ENCODE peak calls at places on chromosomes 12 and 14, in nine cellular contexts. A is kidney epithelial cell; P is H1; O is PC-3; D is CD8-positive, alpha-beta memory T cell; X is tibial nerve; R is aorta; G is lung; Z is neural progenitor cell. I is an unnamed sample.

GRCh38 chr14:29518335-29518734 is 409.3 kb downstream of the PRKD1 start:
- DNase-seq in P (no peak), X (no peak), D (no peak), R (no peak), Z (no peak), G (no peak), O (peak; percentile 39), A (no peak), I (peak; percentile 2)

GRCh38 chr12:123264642-123265041 is 7.0 kb downstream of the CDK2AP1 start:
- DNase-seq in G (no peak), Z (peak; percentile 66), D (no peak), P (no peak), A (no peak), O (no peak), R (no peak), X (no peak), I (peak; percentile 85)

GRCh38 chr12:69068431-69068830 is 135.5 kb upstream of the CPM start:
- DNase-seq in O (peak; percentile 90), G (peak; percentile 65), R (no peak), A (peak; percentile 97), Z (no peak), D (no peak), X (no peak), P (no peak), I (no peak)

GRCh38 chr12:92419201-92419600 is 273.6 kb upstream of the BTG1 start:
- DNase-seq in Z (no peak), O (no peak), X (no peak), P (no peak), A (no peak), D (no peak), G (no peak), R (no peak), I (no peak)

GRCh38 chr12:111842556-111843396 is 748 bp downstream of the MAPKAPK5 start:
- DNase-seq in P (no peak), O (peak; percentile 15), Z (peak; percentile 23), D (no peak), X (peak; percentile 5), A (no peak), G (no peak), R (no peak), I (peak; percentile 51)

GRCh38 chr14:91116913-91117588 is 3.2 kb downstream of the DGLUCY start:
- DNase-seq in A (no peak), G (no peak), R (no peak), Z (no peak), X (no peak), O (no peak), D (no peak), P (no peak), I (no peak)

GRCh38 chr14:78356406-78356805 is 186.2 kb downstream of the NRXN3 start:
- DNase-seq in O (no peak), X (no peak), P (no peak), R (no peak), G (no peak), A (no peak), D (no peak), Z (peak; percentile 71), I (peak; percentile 4)

GRCh38 chr12:110622582-110622981 is 8.7 kb downstream of the TCTN1 start:
- DNase-seq in D (no peak), A (no peak), G (no peak), Z (no peak), P (no peak), O (no peak), X (no peak), R (no peak), I (no peak)

GRCh38 chr12:66456622-66457021 is 154.3 kb downstream of the HELB start:
- DNase-seq in Z (no peak), P (no peak), A (no peak), D (no peak), R (no peak), O (no peak), G (no peak), X (no peak), I (no peak)

GRCh38 chr14:98937021-98937420 is 335.0 kb downstream of the BCL11B start:
- DNase-seq in O (no peak), G (no peak), Z (no peak), R (no peak), P (no peak), A (no peak), D (no peak), X (no peak), I (no peak)

GRCh38 chr12:12779529-12779928 is 5.9 kb upstream of the APOLD1 start:
- DNase-seq in D (no peak), A (peak; percentile 47), Z (no peak), P (no peak), G (no peak), R (no peak), X (no peak), O (peak; percentile 90), I (no peak)

GRCh38 chr12:67689339-67689738 is 40.8 kb downstream of the DYRK2 start:
- DNase-seq in O (no peak), R (no peak), Z (no peak), G (no peak), X (no peak), P (no peak), A (no peak), D (no peak), I (no peak)

GRCh38 chr14:63896278-63896720 is 43.5 kb downstream of the SYNE2 start:
- DNase-seq in D (no peak), O (peak; percentile 73), P (no peak), G (peak; percentile 63), R (peak; percentile 70), X (peak; percentile 70), Z (no peak), A (peak; percentile 77), I (no peak)

GRCh38 chr14:92960706-92961566 is 38.0 kb downstream of the CHGA start:
- DNase-seq in O (peak; percentile 72), G (no peak), P (no peak), Z (no peak), D (no peak), X (no peak), R (peak; percentile 23), A (no peak), I (no peak)

GRCh38 chr12:96239711-96240234 is 45.6 kb downstream of the ELK3 start:
- DNase-seq in G (no peak), Z (no peak), D (no peak), R (no peak), P (no peak), A (no peak), X (no peak), O (no peak), I (no peak)

DNA sequence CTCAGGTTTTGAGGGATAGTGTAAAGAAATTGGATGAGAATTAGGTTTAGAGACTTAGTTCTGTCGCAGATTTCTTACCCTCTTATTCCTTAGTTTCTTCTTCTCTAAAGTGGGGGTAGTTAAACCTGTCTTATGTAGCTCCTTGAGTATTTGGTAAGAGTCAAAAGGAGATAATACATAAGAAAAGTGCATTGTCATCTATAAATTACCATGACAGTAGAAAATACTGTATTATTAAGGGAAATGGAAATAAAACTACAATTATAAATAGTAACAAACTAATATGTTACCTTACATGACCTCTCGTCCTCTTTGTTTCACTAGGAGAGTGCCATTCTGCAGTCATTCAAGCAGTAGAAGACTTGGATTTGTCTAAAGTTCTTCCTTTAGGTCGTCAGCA is 49.0 kb downstream of the UTP20 start:
- DNase-seq in D (no peak), G (no peak), R (no peak), O (no peak), P (no peak), Z (no peak), X (no peak), A (no peak), I (no peak)
- H3K36me3 ChIP-seq in D (peaks cover 27% of the 10 kb centered on the region), G (peaks cover 38% of the 10 kb centered on the region), R (peaks cover 10% of the 10 kb centered on the region), O (peaks cover 64% of the 10 kb centered on the region), P (peaks cover 44% of the 10 kb centered on the region), Z (peaks cover 15% of the 10 kb centered on the region), X (peaks cover 9% of the 10 kb centered on the region), A (no peaks in the 10 kb centered on the region), I (peaks cover 13% of the 10 kb centered on the region)

GRCh38 chr12:91173139-91173538 is 9.5 kb downstream of the DCN start:
- DNase-seq in O (no peak), R (no peak), A (no peak), P (no peak), X (no peak), Z (no peak), D (no peak), G (no peak), I (no peak)
- H3K4me3 ChIP-seq in O (no peak overlapping the region), R (no peak overlapping the region), A (no peak overlapping the region), P (no peak overlapping the region), X (no peak overlapping the region), Z (no peak overlapping the region), D (no peak overlapping the region), G (no peak overlapping the region), I (no peak overlapping the region)

GRCh38 chr12:49887536-49888401 is 15.9 kb downstream of the FAIM2 start:
- DNase-seq in R (peak; percentile 18), P (no peak), O (peak; percentile 43), D (no peak), A (no peak), G (no peak), Z (no peak), X (no peak), I (no peak)

GRCh38 chr12:49887091-49887490 is 16.6 kb downstream of the FAIM2 start:
- DNase-seq in Z (no peak), X (no peak), P (no peak), O (no peak), A (no peak), G (no peak), R (peak; percentile 10), D (no peak), I (no peak)

GRCh38 chr12:49889361-49890095 is 14.2 kb downstream of the FAIM2 start:
- DNase-seq in P (no peak), A (no peak), O (no peak), D (no peak), G (no peak), X (no peak), R (peak; percentile 33), Z (no peak), I (no peak)

GRCh38 chr12:49890096-49890461 is 13.6 kb downstream of the FAIM2 start:
- DNase-seq in A (no peak), O (no peak), X (no peak), Z (no peak), D (no peak), G (no peak), R (peak; percentile 35), P (no peak), I (no peak)

DNA sequence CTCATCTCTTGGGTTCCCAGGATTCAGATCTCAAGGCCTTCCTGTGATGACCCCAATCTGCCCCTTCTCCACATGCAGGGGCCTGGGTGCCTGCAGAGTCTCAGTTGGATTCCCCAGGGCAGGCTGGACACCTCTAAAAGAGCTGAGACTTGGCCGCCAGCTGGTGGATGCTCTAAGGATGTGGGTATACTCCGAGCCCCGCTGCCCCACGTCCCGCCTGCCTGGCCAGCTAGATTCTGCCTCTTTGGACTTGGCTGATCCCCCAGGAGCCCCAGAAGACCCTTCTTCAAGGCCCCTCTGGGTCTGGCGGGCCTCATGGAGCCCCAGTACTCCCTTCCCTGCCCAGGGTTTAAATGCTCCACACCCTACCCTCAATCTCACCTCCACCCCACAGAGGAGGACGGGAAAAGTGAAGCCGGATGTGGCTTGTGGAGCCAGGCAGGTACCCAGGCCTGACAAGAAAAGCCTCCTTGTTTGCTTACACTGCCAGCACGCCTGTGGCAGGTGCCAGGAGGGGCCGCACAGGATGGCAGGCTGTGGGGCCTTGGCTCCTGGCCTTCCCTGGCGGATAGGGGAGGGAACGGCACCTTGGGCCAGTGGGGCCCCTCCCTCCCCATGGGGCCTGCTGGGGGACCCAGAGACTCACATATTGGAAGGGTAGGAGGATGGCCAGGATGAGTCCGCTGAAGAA is 15.1 kb downstream of the FAIM2 start:
- DNase-seq in R (peak; percentile 37), P (no peak), O (peak; percentile 29), X (no peak), D (no peak), Z (no peak), A (no peak), G (no peak), I (no peak)
- H3K27me3 ChIP-seq in R (no peaks in the 10 kb centered on the region), P (no peaks in the 10 kb centered on the region), O (no peaks in the 10 kb centered on the region), X (no peaks in the 10 kb centered on the region), D (no peaks in the 10 kb centered on the region), Z (no peaks in the 10 kb centered on the region), A (peaks cover 47% of the 10 kb centered on the region), G (no peaks in the 10 kb centered on the region), I (no peaks in the 10 kb centered on the region)

GRCh38 chr12:6548556-6549378 is 7.1 kb downstream of the IFFO1 start:
- DNase-seq in O (peak; percentile 36), P (no peak), X (no peak), R (peak; percentile 55), D (no peak), G (no peak), Z (no peak), A (no peak), I (peak; percentile 19)
- H3K36me3 ChIP-seq in O (no peaks in the 10 kb centered on the region), P (peaks cover 15% of the 10 kb centered on the region), X (peaks cover 14% of the 10 kb centered on the region), R (peaks cover 4% of the 10 kb centered on the region), D (peaks cover 13% of the 10 kb centered on the region), G (peaks cover 4% of the 10 kb centered on the region), Z (no peaks in the 10 kb centered on the region), A (no peaks in the 10 kb centered on the region), I (peaks cover 17% of the 10 kb centered on the region)

I was measured in H7.